ENCODE peak calls at places on chromosome 5, in seven cellular contexts. M is CD8-positive, alpha-beta T cell; N is sigmoid colon; I is nucleus accumbens; J is stimulated activated CD4-positive, alpha-beta T cell treated with anti-CD3 and anti-CD28 coated beads, Interleukin-15, amount 100 ng/mL, for 24 hours; Y is T-helper 9 cell; O is naive B cell. W is an unnamed sample.

GRCh38 chr5:64269164-64269563 is 103.5 kb downstream of the RNF180 start:
- DNase-seq in M (no peak), N (no peak), I (no peak), J (no peak), Y (no peak), O (no peak), W (no peak)

GRCh38 chr5:28914302-28914701 is 1875.9 kb upstream of the CDH9 start:
- DNase-seq in M (no peak), N (no peak), I (no peak), J (no peak), Y (no peak), O (no peak), W (no peak)

GRCh38 chr5:115947260-115947659 is 15.0 kb upstream of the LVRN start:
- DNase-seq in M (no peak), N (no peak), I (no peak), J (no peak), Y (no peak), O (no peak), W (no peak)

GRCh38 chr5:169545762-169546161 is 37.8 kb upstream of the SPDL1 start:
- DNase-seq in M (no peak), N (no peak), I (no peak), J (peak; percentile 11), Y (no peak), O (no peak), W (no peak)

GRCh38 chr5:41793156-41793770 is 77.0 kb downstream of the OXCT1 start:
- DNase-seq in M (no peak), N (no peak), I (no peak), J (no peak), Y (no peak), O (no peak), W (no peak)

GRCh38 chr5:116577064-116577788 is 2.6 kb upstream of the SEMA6A start:
- DNase-seq in M (no peak), N (no peak), I (no peak), J (peak; percentile 13), Y (no peak), O (no peak), W (no peak)

GRCh38 chr5:109451161-109451560 is 41.4 kb upstream of the PJA2 start:
- DNase-seq in M (no peak), N (no peak), I (peak; percentile 49), J (no peak), Y (no peak), O (no peak), W (no peak)

GRCh38 chr5:129460951-129461815 is 1.1 kb downstream of the ADAMTS19 start:
- DNase-seq in M (no peak), N (peak; percentile 63), I (peak; percentile 30), J (peak; percentile 43), Y (no peak), O (no peak), W (no peak)

GRCh38 chr5:76610196-76610595 is 13.0 kb downstream of the F2RL2 start:
- DNase-seq in M (no peak), N (no peak), I (no peak), J (no peak), Y (no peak), O (no peak), W (no peak)

GRCh38 chr5:148259288-148259687 is 9.3 kb upstream of the SPINK13 start:
- DNase-seq in M (no peak), N (no peak), I (no peak), J (no peak), Y (no peak), O (no peak), W (no peak)

GRCh38 chr5:172895549-172895948 is 61.5 kb downstream of the ERGIC1 start:
- DNase-seq in M (no peak), N (no peak), I (no peak), J (no peak), Y (no peak), O (no peak), W (no peak)

GRCh38 chr5:133457956-133458355 is 154.4 kb downstream of the FSTL4 start:
- DNase-seq in M (no peak), N (no peak), I (no peak), J (no peak), Y (no peak), O (no peak), W (no peak)

GRCh38 chr5:172407241-172407691 is 47.1 kb downstream of the SH3PXD2B start:
- DNase-seq in M (no peak), N (peak; percentile 69), I (no peak), J (no peak), Y (no peak), O (no peak), W (no peak)

GRCh38 chr5:164358531-164359259 is 853.3 kb downstream of the MAT2B start:
- DNase-seq in M (no peak), N (no peak), I (no peak), J (no peak), Y (no peak), O (no peak), W (no peak)

W was measured in CD8-positive, alpha-beta memory T cell.